ENCODE peak calls at places on chromosomes 3 and 15, in nine cellular contexts. I, U, O, L, Z, J, H, G and N are unnamed samples.
A peak's percentile ranks its signal among the peaks of the same experiment; 100 is the strongest.

GRCh38 chr3:143958966-143959365 is 12.7 kb upstream of the DIPK2A start:
- DNase-seq in I (no peak), U (no peak), O (no peak), L (no peak), Z (no peak), J (no peak), H (no peak), G (no peak), N (no peak)

GRCh38 chr3:175495331-175495730 is 636.2 kb downstream of the NAALADL2 start:
- DNase-seq in I (no peak), U (no peak), O (no peak), L (no peak), Z (no peak), J (no peak), H (no peak), G (no peak), N (no peak)

GRCh38 chr3:72185549-72186484 is 400.9 kb upstream of the PROK2 start:
- DNase-seq in I (no peak), U (no peak), O (peak; percentile 88), L (no peak), Z (peak; percentile 63), J (no peak), H (no peak), G (peak; percentile 35), N (peak; percentile 23)

GRCh38 chr15:98967096-98967495 is 40.5 kb downstream of the PGPEP1L start:
- DNase-seq in I (no peak), U (no peak), O (no peak), L (no peak), Z (no peak), J (no peak), H (no peak), G (no peak), N (no peak)

GRCh38 chr3:47874913-47875312 is 72.0 kb downstream of the DHX30 start:
- DNase-seq in I (no peak), U (no peak), O (peak; percentile 21), L (no peak), Z (no peak), J (no peak), H (no peak), G (no peak), N (no peak)

GRCh38 chr3:9780920-9781319 is 11.2 kb upstream of the CAMK1 start:
- DNase-seq in I (no peak), U (no peak), O (no peak), L (no peak), Z (no peak), J (no peak), H (no peak), G (no peak), N (no peak)

GRCh38 chr15:87681054-87681453 is 575.5 kb downstream of the NTRK3 start:
- DNase-seq in I (no peak), U (no peak), O (no peak), L (no peak), Z (no peak), J (no peak), H (no peak), G (no peak), N (no peak)

GRCh38 chr3:61605589-61606175 is 44.3 kb downstream of the PTPRG start:
- DNase-seq in I (no peak), U (no peak), O (no peak), L (no peak), Z (no peak), J (no peak), H (no peak), G (no peak), N (no peak)

GRCh38 chr3:151558621-151559020 is 97.8 kb upstream of the IGSF10 start:
- DNase-seq in I (no peak), U (no peak), O (no peak), L (no peak), Z (no peak), J (no peak), H (no peak), G (no peak), N (no peak)

GRCh38 chr3:136938334-136938733 is 19.4 kb upstream of the IL20RB start:
- DNase-seq in I (no peak), U (no peak), O (peak; percentile 80), L (no peak), Z (peak; percentile 47), J (no peak), H (no peak), G (no peak), N (no peak)

GRCh38 chr3:157631468-157631867 is 128.3 kb upstream of the VEPH1 start:
- DNase-seq in I (no peak), U (no peak), O (peak; percentile 23), L (no peak), Z (no peak), J (no peak), H (no peak), G (no peak), N (no peak)

GRCh38 chr3:146817705-146818104 is 212.6 kb upstream of the PLSCR5 start:
- DNase-seq in I (no peak), U (no peak), O (peak; percentile 60), L (no peak), Z (no peak), J (no peak), H (peak; percentile 33), G (no peak), N (peak; percentile 58)

GRCh38 chr3:46898321-46899150 is 21.0 kb downstream of the PTH1R start:
- DNase-seq in I (peak; percentile 60), U (no peak), O (no peak), L (no peak), Z (no peak), J (no peak), H (no peak), G (no peak), N (no peak)

GRCh38 chr3:114650808-114651207 is 357.0 kb downstream of the TIGIT start:
- DNase-seq in I (no peak), U (no peak), O (peak; percentile 84), L (no peak), Z (no peak), J (no peak), H (no peak), G (peak; percentile 7), N (peak; percentile 45)

GRCh38 chr3:65144791-65145355 is 457.1 kb upstream of the ADAMTS9 start:
- DNase-seq in I (no peak), U (no peak), O (peak; percentile 11), L (no peak), Z (no peak), J (no peak), H (no peak), G (no peak), N (no peak)

GRCh38 chr3:183158113-183158512 is 4.4 kb downstream of the LAMP3 start:
- DNase-seq in I (no peak), U (no peak), O (no peak), L (no peak), Z (no peak), J (no peak), H (no peak), G (no peak), N (no peak)

GRCh38 chr15:41115088-41115651 is 910 bp downstream of the INO80 start:
- DNase-seq in I (no peak), U (no peak), O (peak; percentile 46), L (no peak), Z (no peak), J (no peak), H (no peak), G (peak; percentile 52), N (peak; percentile 46)

GRCh38 chr15:92954578-92954977 is 54.5 kb downstream of the CHD2 start:
- DNase-seq in I (no peak), U (no peak), O (peak; percentile 30), L (no peak), Z (no peak), J (no peak), H (no peak), G (no peak), N (peak; percentile 18)

GRCh38 chr3:99410789-99411311 is 227.5 kb upstream of the COL8A1 start:
- DNase-seq in I (peak; percentile 34), U (no peak), O (peak; percentile 94), L (no peak), Z (peak; percentile 55), J (no peak), H (no peak), G (peak; percentile 53), N (no peak)

GRCh38 chr3:139151530-139151929 is 106.8 kb upstream of the PRR23C start:
- DNase-seq in I (no peak), U (no peak), O (no peak), L (no peak), Z (no peak), J (no peak), H (no peak), G (no peak), N (no peak)

GRCh38 chr15:35466476-35466875 is 79.5 kb downstream of the DPH6 start:
- DNase-seq in I (no peak), U (no peak), O (no peak), L (no peak), Z (no peak), J (no peak), H (no peak), G (no peak), N (no peak)

GRCh38 chr15:81924667-81925183 is 121.1 kb downstream of the MEX3B start:
- DNase-seq in I (no peak), U (no peak), O (no peak), L (no peak), Z (no peak), J (no peak), H (no peak), G (no peak), N (no peak)

GRCh38 chr3:171419457-171419856 is 40.7 kb downstream of the TNIK start:
- DNase-seq in I (no peak), U (no peak), O (peak; percentile 31), L (no peak), Z (no peak), J (no peak), H (no peak), G (no peak), N (no peak)

GRCh38 chr3:100665230-100665629 is 44.1 kb upstream of the TFG start:
- DNase-seq in I (no peak), U (no peak), O (no peak), L (no peak), Z (no peak), J (no peak), H (no peak), G (no peak), N (no peak)

GRCh38 chr3:52408466-52408865 is 36.4 kb downstream of the SEMA3G start:
- DNase-seq in I (no peak), U (no peak), O (no peak), L (no peak), Z (no peak), J (no peak), H (no peak), G (no peak), N (no peak)

GRCh38 chr3:197701851-197702250 is 34.9 kb downstream of the RUBCN start:
- DNase-seq in I (no peak), U (no peak), O (no peak), L (no peak), Z (no peak), J (no peak), H (no peak), G (no peak), N (no peak)

GRCh38 chr3:80408322-80408721 is 640.5 kb upstream of the ROBO1 start:
- DNase-seq in I (peak; percentile 4), U (no peak), O (no peak), L (no peak), Z (no peak), J (no peak), H (no peak), G (no peak), N (no peak)

GRCh38 chr3:123024056-123024455 is 3.5 kb downstream of the SEMA5B start:
- DNase-seq in I (no peak), U (no peak), O (no peak), L (no peak), Z (no peak), J (no peak), H (no peak), G (no peak), N (no peak)